ENCODE peak calls at places on chromosomes 12 and 14, in six cellular contexts. Z, I, Y, H, J and N are unnamed samples.

GRCh38 chr12:51318846-51319570 is 5.0 kb downstream of the BIN2 start:
- DNase-seq in Z (no peak), I (peak; percentile 86), Y (peak; percentile 39), H (no peak), J (no peak), N (no peak)

GRCh38 chr14:90060312-90060964 is 1.4 kb upstream of the KCNK13 start:
- DNase-seq in Z (no peak), I (peak; percentile 31), Y (peak; percentile 75), H (peak; percentile 49), J (peak; percentile 72), N (no peak)

GRCh38 chr14:67962215-67962644 is 142.7 kb downstream of the RAD51B start:
- DNase-seq in Z (no peak), I (no peak), Y (no peak), H (no peak), J (no peak), N (no peak)

GRCh38 chr12:44127966-44128365 is 292.1 kb downstream of the TMEM117 start:
- DNase-seq in Z (no peak), I (no peak), Y (no peak), H (no peak), J (no peak), N (no peak)

GRCh38 chr14:89900822-89901221 is 53.7 kb downstream of the EFCAB11 start:
- DNase-seq in Z (no peak), I (no peak), Y (no peak), H (no peak), J (no peak), N (no peak)

GRCh38 chr12:100127766-100128508 is 14.7 kb downstream of the BLTP3B start:
- DNase-seq in Z (no peak), I (peak; percentile 65), Y (peak; percentile 77), H (no peak), J (no peak), N (peak; percentile 28)

GRCh38 chr14:52840916-52841315 is 49.5 kb upstream of the GNPNAT1 start:
- DNase-seq in Z (no peak), I (no peak), Y (peak; percentile 76), H (peak; percentile 72), J (no peak), N (no peak)

GRCh38 chr14:61891251-61891650 is 129.0 kb downstream of the SNAPC1 start:
- DNase-seq in Z (no peak), I (no peak), Y (peak; percentile 61), H (peak; percentile 59), J (no peak), N (no peak)

GRCh38 chr12:48106574-48107251 is 834 bp upstream of the SENP1 start:
- DNase-seq in Z (no peak), I (no peak), Y (no peak), H (no peak), J (no peak), N (no peak)

GRCh38 chr14:83463500-83464098 is 1929.9 kb upstream of the SEL1L start:
- DNase-seq in Z (no peak), I (peak; percentile 44), Y (peak; percentile 73), H (no peak), J (peak; percentile 65), N (no peak)

GRCh38 chr12:89932950-89933349 is 224.3 kb upstream of the ATP2B1 start:
- DNase-seq in Z (no peak), I (no peak), Y (no peak), H (peak; percentile 8), J (no peak), N (no peak)

GRCh38 chr12:4850857-4851380 is 58.8 kb upstream of the KCNA1 start:
- DNase-seq in Z (no peak), I (no peak), Y (no peak), H (no peak), J (no peak), N (no peak)

GRCh38 chr12:47730341-47730744 is 5.1 kb upstream of the ENDOU start:
- DNase-seq in Z (no peak), I (no peak), Y (no peak), H (peak; percentile 55), J (no peak), N (no peak)

GRCh38 chr12:85814116-85814515 is 22.1 kb downstream of the RASSF9 start:
- DNase-seq in Z (no peak), I (no peak), Y (no peak), H (no peak), J (no peak), N (no peak)

GRCh38 chr12:18139989-18140596 is 50.1 kb upstream of the RERGL start:
- DNase-seq in Z (no peak), I (peak; percentile 14), Y (peak; percentile 42), H (peak; percentile 36), J (peak; percentile 38), N (no peak)

GRCh38 chr14:51240804-51241380 is 845 bp downstream of the TMX1 start:
- DNase-seq in Z (no peak), I (no peak), Y (no peak), H (no peak), J (no peak), N (no peak)

GRCh38 chr14:72647782-72648181 is 246.1 kb downstream of the DPF3 start:
- DNase-seq in Z (no peak), I (no peak), Y (no peak), H (no peak), J (no peak), N (no peak)

GRCh38 chr12:124940143-124940392 is 25.6 kb upstream of the UBC start:
- DNase-seq in Z (no peak), I (no peak), Y (no peak), H (no peak), J (no peak), N (no peak)

GRCh38 chr12:52434096-52434733 is at the start of gene KRT75:
- DNase-seq in Z (no peak), I (no peak), Y (peak; percentile 94), H (peak; percentile 56), J (no peak), N (no peak)

GRCh38 chr14:23537351-23538048 is 14.1 kb downstream of the ZFHX2 start:
- DNase-seq in Z (no peak), I (no peak), Y (peak; percentile 58), H (peak; percentile 20), J (no peak), N (no peak)

GRCh38 chr12:100681074-100681473 is 107.6 kb downstream of the GAS2L3 start:
- DNase-seq in Z (no peak), I (no peak), Y (no peak), H (no peak), J (no peak), N (no peak)

GRCh38 chr12:49622501-49623141 is 740 bp upstream of the PRPF40B start:
- DNase-seq in Z (no peak), I (peak; percentile 95), Y (no peak), H (peak; percentile 46), J (no peak), N (no peak)

GRCh38 chr12:30090258-30090657 is 306.5 kb upstream of the TMTC1 start:
- DNase-seq in Z (no peak), I (no peak), Y (peak; percentile 6), H (no peak), J (no peak), N (no peak)

GRCh38 chr12:107126688-107127481 is 33.5 kb upstream of the CRY1 start:
- DNase-seq in Z (no peak), I (no peak), Y (peak; percentile 40), H (peak; percentile 14), J (peak; percentile 42), N (no peak)

GRCh38 chr14:70803321-70804110 is 5.8 kb downstream of the MAP3K9 start:
- DNase-seq in Z (no peak), I (no peak), Y (no peak), H (no peak), J (no peak), N (no peak)

GRCh38 chr14:75068294-75069020 is 984 bp upstream of the ZC2HC1C start:
- DNase-seq in Z (no peak), I (no peak), Y (no peak), H (peak; percentile 23), J (no peak), N (no peak)

GRCh38 chr12:76777765-76778216 is 13.9 kb downstream of the ZDHHC17 start:
- DNase-seq in Z (no peak), I (no peak), Y (peak; percentile 10), H (no peak), J (no peak), N (no peak)

GRCh38 chr14:33589334-33589733 is 361.5 kb downstream of the EGLN3 start:
- DNase-seq in Z (peak; percentile 61), I (no peak), Y (peak; percentile 99), H (peak; percentile 93), J (no peak), N (peak; percentile 19)

GRCh38 chr12:104632724-104633181 is 176.0 kb downstream of the CHST11 start:
- DNase-seq in Z (no peak), I (peak; percentile 51), Y (no peak), H (no peak), J (no peak), N (peak; percentile 10)

GRCh38 chr12:62396750-62397149 is 69.9 kb upstream of the MON2 start:
- DNase-seq in Z (no peak), I (no peak), Y (no peak), H (no peak), J (no peak), N (no peak)

GRCh38 chr14:44422699-44423098 is 84.4 kb downstream of the FSCB start:
- DNase-seq in Z (no peak), I (no peak), Y (no peak), H (no peak), J (no peak), N (no peak)

GRCh38 chr14:77018785-77019184 is 9.7 kb downstream of the IRF2BPL start:
- DNase-seq in Z (no peak), I (no peak), Y (no peak), H (no peak), J (no peak), N (no peak)

GRCh38 chr12:80269953-80270552 is 170.7 kb downstream of the OTOGL start:
- DNase-seq in Z (no peak), I (peak; percentile 14), Y (peak; percentile 60), H (peak; percentile 56), J (peak; percentile 27), N (no peak)

GRCh38 chr12:64672925-64673409 is 62.7 kb downstream of the RASSF3 start:
- DNase-seq in Z (peak; percentile 82), I (peak; percentile 67), Y (peak; percentile 52), H (peak; percentile 52), J (peak; percentile 45), N (no peak)

GRCh38 chr12:19273482-19274330 is 144.2 kb downstream of the PLEKHA5 start:
- DNase-seq in Z (peak; percentile 66), I (peak; percentile 96), Y (peak; percentile 90), H (peak; percentile 99), J (peak; percentile 95), N (peak; percentile 95)